ENCODE peak calls at places on chromosomes 16 and 17, in ten cellular contexts. Y is fibroblast of lung, R is spleen, G is Caco-2, T is mammary epithelial cell, I is tibial artery, N is endodermal cell, C is Panc1, W is heart left ventricle, B is HCT116. V is an unnamed sample. For H3K27me3, the result is how much of the 10 kb centered on the place peaks cover.

GRCh38 chr16:75589301-75589700 is 23.1 kb downstream of the GABARAPL2 start:
- DNase-seq in C (no peak), G (no peak), B (no peak), I (peak), N (no peak), T (no peak), Y (no peak), W (peak), R (no peak), V (no peak)

GRCh38 chr17:18259621-18260331 is 686 bp upstream of the MIEF2 start:
- DNase-seq in N (no peak), C (peak), Y (no peak), W (no peak), R (no peak), I (no peak), G (peak), B (peak), T (peak), V (no peak)

GRCh38 chr17:17134051-17134951 is 71.8 kb downstream of the PLD6 start:
- DNase-seq in W (no peak), R (no peak), T (no peak), Y (no peak), N (no peak), B (no peak), G (no peak), C (no peak), I (no peak), V (no peak)

GRCh38 chr17:69597898-69598692 is 183.6 kb downstream of the MAP2K6 start:
- DNase-seq in C (no peak), W (no peak), T (peak), Y (peak), G (no peak), B (no peak), R (no peak), N (no peak), I (no peak), V (peak)

GRCh38 chr17:39757931-39758873 is 20.5 kb downstream of the GRB7 start:
- DNase-seq in T (no peak), G (no peak), W (no peak), R (no peak), C (no peak), Y (no peak), N (peak), I (no peak), B (no peak), V (no peak)

GRCh38 chr17:82388223-82388921 is 16.8 kb downstream of the UTS2R start:
- DNase-seq in B (no peak), I (no peak), W (no peak), C (no peak), G (peak), Y (no peak), T (no peak), N (no peak), R (no peak), V (no peak)

GRCh38 chr17:77952368-77952767 is 6.1 kb upstream of the TNRC6C start:
- DNase-seq in G (no peak), I (no peak), C (no peak), R (no peak), W (no peak), N (peak), B (no peak), Y (no peak), T (no peak), V (no peak)

GRCh38 chr16:85898521-85899442 is at the start of gene IRF8:
- DNase-seq in T (no peak), W (peak), I (peak), Y (peak), C (no peak), N (peak), G (peak), R (peak), B (no peak), V (no peak)

GRCh38 chr17:66716236-66717026 is 118.5 kb upstream of the CACNG5 start:
- DNase-seq in Y (peak), R (no peak), W (no peak), C (no peak), B (no peak), G (no peak), T (no peak), I (no peak), N (peak), V (no peak)

GRCh38 chr16:20826039-20826566 is 19.8 kb downstream of the REXO5 start:
- DNase-seq in Y (peak), G (no peak), C (no peak), W (no peak), T (no peak), N (no peak), R (no peak), I (no peak), B (no peak), V (no peak)

GRCh38 chr16:21283521-21284289 is 5.6 kb upstream of the CRYM start:
- DNase-seq in W (peak), C (no peak), R (peak), G (peak), I (peak), B (no peak), T (peak), Y (peak), N (peak), V (no peak)

GRCh38 chr17:17042851-17043667 is 802 bp downstream of the MPRIP start:
- DNase-seq in B (no peak), T (peak), Y (peak), I (peak), G (peak), R (peak), N (peak), C (no peak), W (no peak), V (no peak)

GRCh38 chr17:67629963-67630320 is 87.8 kb upstream of the NOL11 start:
- DNase-seq in B (peak), G (no peak), T (peak), R (no peak), N (no peak), W (no peak), C (no peak), I (no peak), Y (peak), V (no peak)

GRCh38 chr17:31067699-31068184 is 27.0 kb upstream of the NF1 start:
- DNase-seq in G (peak), T (peak), W (no peak), C (peak), I (no peak), N (no peak), B (peak), Y (peak), R (no peak), V (no peak)

GRCh38 chr17:38674013-38674748 is 576 bp downstream of the EPOP start:
- DNase-seq in T (no peak), W (peak), Y (no peak), I (no peak), C (no peak), R (peak), B (no peak), N (peak), G (peak), V (no peak)

DNA sequence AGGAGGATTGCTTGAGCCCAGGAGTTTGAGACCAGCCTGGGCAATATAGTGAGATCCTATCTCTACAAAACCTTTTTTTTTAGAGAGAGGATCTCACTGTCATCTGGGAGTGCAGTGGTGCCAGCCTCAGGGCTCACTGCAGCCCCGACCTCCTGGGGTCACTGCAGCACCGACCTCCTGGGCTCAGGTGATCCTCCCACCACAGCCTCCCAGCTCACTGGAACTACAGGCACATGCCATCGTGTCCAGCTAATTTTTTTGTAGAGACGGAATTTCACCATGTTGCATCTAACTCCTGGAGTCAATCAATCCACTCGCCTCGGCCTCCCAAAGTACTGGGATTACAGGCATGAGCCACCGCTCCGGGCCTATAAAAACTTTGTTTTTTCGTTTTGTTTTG is 15.4 kb downstream of the MAPK8IP3 start:
- DNase-seq in N (no peak), R (no peak), C (no peak), I (no peak), W (no peak), B (no peak), T (no peak), Y (no peak), G (no peak), V (no peak)
- TF ChIP-seq CTCF in N (no peak), R (no peak), C (no peak), I (no peak), W (no peak), B (no peak), T (no peak), Y (no peak), G (no peak), V (no peak)

GRCh38 chr17:56983380-56983779 is 5.4 kb downstream of the SCPEP1 start:
- DNase-seq in C (no peak), I (no peak), T (no peak), B (no peak), G (no peak), W (no peak), N (no peak), R (no peak), Y (no peak), V (no peak)
- H3K27me3 ChIP-seq in C (under half), I (under half), T (under half), B (under half), G (under half), W (under half), N (under half), R (under half), Y (under half), V (under half)

DNA sequence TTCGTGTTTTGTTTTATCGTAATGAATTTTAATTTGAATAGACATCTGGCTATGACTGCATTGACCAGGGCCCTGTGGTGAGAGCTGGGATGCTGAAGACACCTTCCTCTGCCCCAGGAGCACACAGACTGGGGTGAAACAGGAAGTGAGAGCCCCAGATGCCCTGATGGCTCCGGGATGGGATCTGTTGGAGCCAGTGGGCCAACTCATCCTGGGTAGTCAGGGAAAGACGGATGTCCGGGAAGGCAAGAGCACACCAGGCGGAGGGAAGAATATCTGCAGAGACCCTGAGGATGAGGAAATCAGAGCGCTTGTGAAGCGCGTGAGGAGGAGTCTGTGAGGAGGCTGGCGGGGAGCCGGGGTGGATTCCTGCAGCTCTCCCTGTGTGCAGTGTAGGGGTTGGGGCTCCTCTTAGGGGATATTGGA is 71.5 kb upstream of the LGALS9 start:
- DNase-seq in Y (peak), C (no peak), B (no peak), N (no peak), W (peak), I (peak), R (peak), G (no peak), T (no peak), V (no peak)
- TF ChIP-seq CTCF in Y (peak), C (no peak), B (no peak), N (no peak), W (peak), I (no peak), R (no peak), G (no peak), T (no peak), V (no peak)

DNA sequence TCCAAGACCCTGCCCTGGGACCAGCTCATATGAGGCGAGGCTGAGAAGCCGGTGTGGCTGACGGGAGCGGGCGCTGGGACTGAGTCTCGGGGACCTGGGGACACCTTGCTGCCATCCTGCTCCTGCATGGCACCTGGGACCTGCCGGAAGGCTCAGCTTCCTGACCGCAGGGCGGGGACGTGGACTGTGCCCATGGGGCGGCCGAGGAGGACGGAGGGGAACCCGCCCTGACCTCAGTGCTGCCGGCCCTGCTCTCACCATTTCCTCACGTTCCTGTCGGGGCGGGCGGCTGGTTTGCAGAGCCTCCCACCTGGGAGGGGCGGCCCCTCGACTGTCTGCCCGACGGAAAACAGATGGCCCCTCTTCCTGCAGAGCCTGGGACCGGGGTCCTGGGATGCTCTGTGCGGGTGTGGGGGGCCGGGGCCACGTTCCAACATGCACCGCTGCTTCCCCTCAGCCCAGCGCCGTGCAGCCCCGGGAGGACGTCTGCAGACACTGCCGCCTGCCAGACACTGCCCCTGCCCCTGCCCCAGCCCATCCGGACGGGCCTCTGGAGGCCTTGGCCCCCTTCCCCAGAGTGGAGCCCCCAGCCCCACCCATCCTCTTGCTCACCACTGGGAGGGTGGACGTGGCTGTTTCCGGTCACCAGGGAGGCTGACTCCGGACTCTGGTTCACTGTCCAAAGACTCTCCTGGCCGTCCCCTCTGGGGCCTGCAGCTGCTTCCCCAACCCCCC is 43.9 kb upstream of the SSTR5 start:
- DNase-seq in I (no peak), G (no peak), R (no peak), Y (no peak), B (no peak), N (no peak), W (no peak), T (no peak), C (no peak), V (no peak)
- H3K27me3 ChIP-seq in I (half or more), G (under half), R (under half), Y (under half), B (under half), N (under half), W (under half), T (under half), C (under half), V (half or more)

DNA sequence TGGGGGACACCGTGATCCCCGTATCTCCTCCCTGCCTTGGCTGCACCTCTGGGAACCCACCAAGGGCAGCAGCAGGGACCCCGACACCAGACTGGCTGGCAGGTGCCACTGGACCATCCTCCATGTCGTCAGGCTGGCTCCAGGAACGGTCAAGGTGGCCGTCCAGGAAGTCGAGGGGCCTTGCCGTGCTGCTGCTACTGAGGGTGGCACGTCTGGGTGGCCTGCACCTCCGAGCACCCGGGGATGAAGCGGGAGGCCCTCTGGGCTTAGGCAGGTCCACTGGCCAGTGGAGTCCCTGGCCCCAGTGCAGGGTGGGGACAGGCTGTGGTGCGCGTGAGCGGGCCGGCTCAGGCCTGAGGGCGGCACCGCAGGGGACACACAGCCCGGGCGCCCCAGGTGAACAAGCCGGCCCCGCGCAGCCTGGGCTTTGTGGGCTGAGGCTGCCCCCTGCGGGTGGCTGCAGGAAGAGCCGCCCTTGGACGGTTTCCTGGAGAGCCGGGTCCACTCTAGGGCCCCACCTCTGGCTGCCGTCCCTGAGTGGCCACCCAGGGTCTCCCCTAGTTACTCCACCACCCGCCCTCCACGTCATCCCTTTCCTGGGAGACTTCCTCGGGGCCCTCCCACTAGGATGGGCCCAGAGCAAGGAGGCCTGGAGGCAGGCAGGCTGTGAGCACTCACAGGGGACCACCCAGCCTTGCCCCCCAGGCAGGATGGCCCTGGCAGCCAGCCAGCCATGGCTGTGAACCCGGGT is 42.8 kb upstream of the ZC3H18 start:
- DNase-seq in C (peak), R (peak), G (peak), Y (peak), W (peak), N (peak), B (peak), T (peak), I (no peak), V (no peak)
- TF ChIP-seq CTCF in C (peak), R (peak), G (peak), Y (peak), W (peak), N (peak), B (peak), T (peak), I (peak), V (peak)

DNA sequence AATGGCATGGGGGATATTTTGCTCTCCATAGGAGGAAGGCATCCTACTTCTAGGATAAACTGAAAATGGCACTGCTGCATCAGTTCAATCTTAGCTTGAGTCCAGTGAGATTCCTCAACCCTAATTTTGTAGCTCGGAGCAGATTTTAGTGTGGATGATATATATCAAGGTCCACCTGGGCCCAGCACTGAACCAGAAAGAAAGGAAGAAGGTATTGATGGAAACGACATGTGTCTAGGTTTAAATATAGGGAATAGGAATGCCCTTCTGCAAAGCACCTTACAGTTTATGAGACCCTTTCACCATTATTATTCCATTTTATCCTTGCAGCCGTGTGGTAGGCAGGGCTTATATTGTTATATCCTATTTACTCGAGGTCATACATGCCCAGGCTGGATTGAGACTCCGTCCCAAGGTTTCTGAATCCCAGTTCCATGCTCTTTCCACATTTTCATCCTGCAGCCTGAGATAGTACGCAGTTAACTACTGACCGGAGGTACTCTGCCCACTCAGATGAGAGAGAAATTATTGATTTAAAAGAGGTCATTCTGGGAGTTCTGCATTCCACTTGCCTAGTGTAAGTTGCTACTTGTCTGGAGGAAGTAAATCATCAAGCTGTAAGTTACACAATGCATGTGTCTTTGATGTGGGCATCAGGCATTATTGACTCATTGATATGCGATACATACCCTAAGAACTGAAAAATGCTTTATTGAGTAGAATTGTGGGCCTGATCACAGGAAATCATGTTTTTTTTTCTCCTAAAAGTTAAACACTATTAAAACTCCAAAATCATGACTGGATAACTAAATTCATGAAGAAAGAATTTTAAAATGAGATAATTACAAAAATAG is 10.1 kb downstream of the KRT39 start:
- DNase-seq in B (peak), R (no peak), N (no peak), W (no peak), T (peak), C (no peak), Y (peak), I (no peak), G (peak), V (peak)
- H3K27me3 ChIP-seq in B (under half), R (under half), N (under half), W (under half), T (under half), C (under half), Y (under half), I (under half), G (under half), V (under half)

V was measured in kidney epithelial cell.